ENCODE peak calls at places on chromosomes 16 and 17, in four cellular contexts. L is PC-3, H is nephron progenitor cell, Y is GM12865. F is an unnamed sample.
A peak's percentile ranks its signal among the peaks of the same experiment; 100 is the strongest.

GRCh38 chr16:67169642-67170167 is 633 bp upstream of the NOL3 start:
- DNase-seq in H (peak; percentile 83), Y (peak; percentile 46), L (no peak), F (peak; percentile 86)

GRCh38 chr16:77579283-77579985 is 142.9 kb upstream of the NUDT7 start:
- DNase-seq in Y (no peak), L (no peak), H (no peak), F (no peak)

GRCh38 chr16:69476920-69477418 is 52.5 kb downstream of the CYB5B start:
- DNase-seq in L (peak; percentile 86), Y (no peak), H (no peak), F (no peak)

GRCh38 chr17:8832711-8833352 is 33.7 kb upstream of the MFSD6L start:
- DNase-seq in L (no peak), H (peak; percentile 73), Y (peak; percentile 33), F (peak; percentile 52)

GRCh38 chr16:87335968-87336849 is 19.0 kb upstream of the C16orf95 start:
- DNase-seq in L (no peak), H (no peak), Y (no peak), F (no peak)

GRCh38 chr17:65446043-65446442 is 115.4 kb downstream of the AXIN2 start:
- DNase-seq in L (no peak), H (no peak), Y (no peak), F (no peak)

GRCh38 chr16:4339909-4340308 is 11.2 kb downstream of the PAM16 start:
- DNase-seq in Y (no peak), L (no peak), H (no peak), F (no peak)

GRCh38 chr16:76345093-76345735 is 68.0 kb downstream of the CNTNAP4 start:
- DNase-seq in Y (no peak), H (no peak), L (no peak), F (no peak)

GRCh38 chr16:11253009-11253994 is 2.7 kb downstream of the SOCS1 start:
- DNase-seq in H (no peak), L (no peak), Y (peak; percentile 64), F (no peak)

GRCh38 chr17:67628580-67629013 is 89.1 kb upstream of the NOL11 start:
- DNase-seq in L (no peak), Y (peak; percentile 80), H (no peak), F (no peak)

GRCh38 chr16:83807710-83808572 is at the start of gene HSBP1:
- DNase-seq in Y (peak; percentile 96), H (peak; percentile 92), L (peak; percentile 83), F (peak; percentile 92)

GRCh38 chr16:381788-382717 is at the start of gene PGAP6:
- DNase-seq in Y (peak; percentile 84), H (peak; percentile 70), L (peak; percentile 50), F (no peak)

GRCh38 chr17:70137451-70138230 is 31.7 kb upstream of the KCNJ2 start:
- DNase-seq in L (peak; percentile 89), H (no peak), Y (peak; percentile 89), F (no peak)

GRCh38 chr16:46920402-46921068 is 36.4 kb downstream of the GPT2 start:
- DNase-seq in Y (no peak), L (no peak), H (peak; percentile 17), F (no peak)

GRCh38 chr17:20896153-20896649 is 146.6 kb downstream of the USP22 start:
- DNase-seq in Y (peak; percentile 6), H (no peak), L (no peak), F (no peak)
- TF ChIP-seq CTCF in Y (no peak), H (no peak), L (peak; percentile 11), F (no peak)

GRCh38 chr17:39063681-39064069 is 87.8 kb downstream of the PLXDC1 start:
- DNase-seq in Y (no peak), L (no peak), H (no peak), F (no peak)

GRCh38 chr17:39064814-39065213 is 86.6 kb downstream of the PLXDC1 start:
- DNase-seq in H (no peak), Y (no peak), L (no peak), F (no peak)

GRCh38 chr17:39069114-39069756 is 82.2 kb downstream of the PLXDC1 start:
- DNase-seq in H (no peak), L (peak; percentile 40), Y (peak; percentile 60), F (no peak)

GRCh38 chr17:39062846-39063680 is 88.4 kb downstream of the PLXDC1 start:
- DNase-seq in Y (no peak), H (no peak), L (peak; percentile 12), F (no peak)

GRCh38 chr17:39064374-39064773 is 87.1 kb downstream of the PLXDC1 start:
- DNase-seq in L (peak; percentile 15), Y (no peak), H (no peak), F (no peak)
- TF ChIP-seq CTCF in L (no peak), Y (no peak), H (no peak), F (no peak)

GRCh38 chr17:6496636-6497441 is 52.6 kb downstream of the PIMREG start:
- DNase-seq in L (no peak), Y (no peak), H (no peak), F (no peak)

GRCh38 chr17:6496116-6496481 is 51.8 kb downstream of the PIMREG start:
- DNase-seq in Y (peak; percentile 28), H (peak; percentile 59), L (no peak), F (no peak)

GRCh38 chr17:6498356-6498755 is 54.1 kb downstream of the PIMREG start:
- DNase-seq in Y (no peak), H (no peak), L (no peak), F (no peak)

GRCh38 chr17:6498798-6499540 is 54.7 kb downstream of the PIMREG start:
- DNase-seq in H (no peak), L (no peak), Y (no peak), F (no peak)

DNA sequence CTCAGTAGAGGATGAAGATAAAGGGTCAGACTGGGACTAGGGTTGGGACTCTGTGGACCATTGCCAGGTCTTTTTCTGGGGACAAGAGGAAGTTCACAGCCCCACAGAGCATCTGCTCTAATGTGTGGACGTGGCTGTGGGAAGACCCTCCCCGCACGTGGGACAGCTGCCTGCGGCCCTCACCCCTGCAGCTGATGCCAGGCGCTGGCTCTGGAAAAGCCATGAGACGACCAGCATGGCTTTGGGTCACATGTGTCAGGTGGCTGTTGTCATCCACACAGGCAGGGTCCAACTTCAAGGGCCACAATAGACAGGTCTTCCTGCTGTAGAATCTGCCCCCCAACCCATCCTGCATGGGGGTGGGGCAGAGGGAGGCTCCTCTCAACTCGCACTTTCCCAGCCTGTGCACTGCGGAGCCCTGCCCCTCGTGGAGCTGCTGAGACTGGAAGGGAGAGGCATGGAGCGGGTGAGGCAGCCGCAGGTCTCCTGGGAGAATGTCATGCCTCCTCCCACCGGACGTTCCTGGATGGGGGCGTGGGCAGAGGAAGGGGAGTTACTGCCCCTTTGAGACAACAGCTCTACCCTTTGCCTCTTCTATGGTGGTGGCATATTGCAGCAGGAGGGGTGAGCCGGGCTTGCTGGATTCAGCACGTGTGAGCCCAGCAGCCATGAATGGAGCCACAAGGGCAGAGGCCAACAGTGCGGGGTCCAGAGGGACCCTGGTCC is 53.4 kb downstream of the PIMREG start:
- DNase-seq in H (peak; percentile 28), Y (no peak), L (no peak), F (no peak)
- TF ChIP-seq CTCF in H (no peak), Y (no peak), L (no peak), F (no peak)

GRCh38 chr17:80952291-80952690 is 39.4 kb upstream of the CHMP6 start:
- DNase-seq in L (no peak), Y (no peak), H (no peak), F (no peak)
- TF ChIP-seq CTCF in L (no peak), Y (no peak), H (no peak), F (no peak)

GRCh38 chr17:39225974-39226683 is 384 bp upstream of the STAC2 start:
- DNase-seq in L (no peak), H (peak; percentile 99), Y (no peak), F (peak; percentile 91)

GRCh38 chr17:39223907-39224777 is 1.6 kb downstream of the STAC2 start:
- DNase-seq in L (no peak), H (no peak), Y (no peak), F (no peak)

GRCh38 chr17:39222866-39223834 is 2.6 kb downstream of the STAC2 start:
- DNase-seq in Y (no peak), L (no peak), H (no peak), F (no peak)

GRCh38 chr17:39225308-39225973 is at the start of gene STAC2:
- DNase-seq in Y (no peak), H (no peak), L (no peak), F (no peak)

DNA sequence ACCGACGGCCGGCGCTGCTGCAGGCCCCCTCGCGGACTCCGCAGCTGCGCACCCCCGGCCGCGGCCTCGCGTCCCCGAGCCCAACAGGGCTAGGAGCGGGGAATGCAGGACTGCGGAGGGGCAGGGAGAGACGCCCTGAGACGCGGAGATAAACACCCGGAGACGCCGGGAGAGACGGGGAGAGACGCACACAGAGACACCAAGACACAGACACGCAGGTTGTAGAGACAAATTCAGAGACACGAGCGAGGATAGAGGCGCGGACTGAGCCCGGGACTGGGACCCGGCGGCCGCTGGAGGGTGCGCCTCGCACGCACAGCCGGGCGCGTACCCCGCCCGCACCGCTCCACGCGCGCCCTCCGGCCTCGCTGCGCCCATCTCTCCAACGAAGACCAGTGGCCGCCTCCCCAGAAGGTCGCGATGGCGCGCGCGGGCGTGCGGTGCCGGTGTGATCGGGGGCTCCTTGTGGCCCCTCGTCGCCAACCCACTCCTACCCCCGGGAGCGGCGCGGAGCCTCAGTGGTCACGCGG is 902 bp downstream of the STAC2 start:
- DNase-seq in Y (no peak), H (peak; percentile 52), L (no peak), F (no peak)
- TF ChIP-seq CTCF in Y (no peak), H (no peak), L (no peak), F (no peak)

F was measured in neural crest cell.